ENCODE peak calls at places on chromosome 22, in six cellular contexts. S, B, C, K, O and A are unnamed samples.
A peak's percentile ranks its signal among the peaks of the same experiment; 100 is the strongest.

GRCh38 chr22:16801088-16801487 is 24.1 kb downstream of the XKR3 start:
- DNase-seq in S (no peak), B (no peak), C (no peak), K (no peak), O (no peak), A (no peak)

GRCh38 chr22:24189249-24190158 is 8.2 kb downstream of the SUSD2 start:
- DNase-seq in S (peak; percentile 79), B (no peak), C (peak; percentile 31), K (peak; percentile 38), O (peak; percentile 95), A (peak; percentile 74)

GRCh38 chr22:45212992-45213751 is 27.5 kb downstream of the KIAA0930 start:
- DNase-seq in S (peak; percentile 48), B (no peak), C (no peak), K (no peak), O (peak; percentile 59), A (no peak)

GRCh38 chr22:45242778-45243191 is 2.1 kb upstream of the KIAA0930 start:
- DNase-seq in S (no peak), B (peak; percentile 88), C (peak; percentile 31), K (no peak), O (no peak), A (no peak)

GRCh38 chr22:17569971-17570511 is 6.7 kb downstream of the SLC25A18 start:
- DNase-seq in S (no peak), B (no peak), C (peak; percentile 32), K (no peak), O (no peak), A (no peak)

GRCh38 chr22:27488456-27489224 is 312.9 kb downstream of the MN1 start:
- DNase-seq in S (no peak), B (no peak), C (no peak), K (no peak), O (peak; percentile 84), A (peak; percentile 7)

GRCh38 chr22:50530857-50531545 is 1.2 kb upstream of the TYMP start:
- DNase-seq in S (no peak), B (peak; percentile 56), C (peak; percentile 2), K (peak; percentile 26), O (no peak), A (peak; percentile 57)

GRCh38 chr22:45922661-45923060 is 54.3 kb downstream of the WNT7B start:
- DNase-seq in S (no peak), B (no peak), C (no peak), K (no peak), O (no peak), A (no peak)

GRCh38 chr22:26323013-26323412 is 106.0 kb upstream of the ASPHD2 start:
- DNase-seq in S (no peak), B (no peak), C (no peak), K (no peak), O (no peak), A (no peak)

GRCh38 chr22:32745996-32746322 is 55.5 kb upstream of the TIMP3 start:
- DNase-seq in S (no peak), B (no peak), C (no peak), K (no peak), O (no peak), A (no peak)

GRCh38 chr22:29555065-29555644 is 1.6 kb upstream of the THOC5 start:
- DNase-seq in S (no peak), B (no peak), C (no peak), K (no peak), O (no peak), A (no peak)

GRCh38 chr22:18954333-18954732 is 18.2 kb upstream of the PRODH start:
- DNase-seq in S (peak; percentile 42), B (peak; percentile 9), C (peak; percentile 55), K (no peak), O (peak; percentile 89), A (peak; percentile 72)

GRCh38 chr22:37202001-37202555 is 10.2 kb downstream of the SSTR3 start:
- DNase-seq in S (no peak), B (no peak), C (no peak), K (no peak), O (no peak), A (no peak)

GRCh38 chr22:16961477-16962186 is 46.4 kb downstream of the GAB4 start:
- DNase-seq in S (no peak), B (no peak), C (no peak), K (no peak), O (no peak), A (no peak)

GRCh38 chr22:25221790-25222189 is 2.4 kb downstream of the CRYBB2 start:
- DNase-seq in S (no peak), B (no peak), C (no peak), K (no peak), O (no peak), A (no peak)

GRCh38 chr22:21816787-21817496 is 50.5 kb downstream of the MAPK1 start:
- DNase-seq in S (peak; percentile 54), B (no peak), C (peak; percentile 18), K (peak; percentile 28), O (peak; percentile 20), A (no peak)

GRCh38 chr22:17501679-17502285 is 61.5 kb upstream of the SLC25A18 start:
- DNase-seq in S (peak; percentile 13), B (peak; percentile 48), C (peak; percentile 83), K (peak; percentile 71), O (peak; percentile 69), A (peak; percentile 79)

GRCh38 chr22:19822301-19823117 is 32.2 kb downstream of the GNB1L start:
- DNase-seq in S (no peak), B (no peak), C (no peak), K (no peak), O (peak; percentile 36), A (no peak)

GRCh38 chr22:44542561-44543222 is 44.7 kb upstream of the RTL6 start:
- DNase-seq in S (no peak), B (peak; percentile 60), C (peak; percentile 34), K (no peak), O (no peak), A (no peak)

GRCh38 chr22:44289429-44290171 is 23.2 kb downstream of the SHISAL1 start:
- DNase-seq in S (no peak), B (no peak), C (no peak), K (no peak), O (peak; percentile 67), A (no peak)

GRCh38 chr22:46099740-46100139 is 50.6 kb upstream of the PPARA start:
- DNase-seq in S (no peak), B (no peak), C (no peak), K (no peak), O (no peak), A (no peak)